ENCODE peak calls at places on chromosome 2, in six cellular contexts. J, K, O, G, C and H are unnamed samples.

GRCh38 chr2:98759827-98760625 is 29.1 kb upstream of the MGAT4A start:
- DNase-seq in C (no peak), G (no peak), K (no peak), O (no peak), J (no peak), H (no peak)

GRCh38 chr2:20348542-20348941 is 2.1 kb downstream of the PUM2 start:
- DNase-seq in G (no peak), J (no peak), C (no peak), K (no peak), O (no peak), H (no peak)

GRCh38 chr2:96116879-96117533 is 635 bp upstream of the ADRA2B start:
- DNase-seq in C (peak), J (peak), O (peak), K (no peak), G (peak), H (peak)

GRCh38 chr2:236661064-236661761 is 91.6 kb downstream of the ACKR3 start:
- DNase-seq in K (no peak), G (no peak), C (no peak), O (no peak), J (no peak), H (peak)

GRCh38 chr2:75602724-75603342 is 42.1 kb upstream of the EVA1A start:
- DNase-seq in O (no peak), K (no peak), G (no peak), J (no peak), C (no peak), H (peak)

GRCh38 chr2:60925994-60926750 is 44.8 kb downstream of the REL start:
- DNase-seq in K (no peak), O (no peak), C (no peak), J (no peak), G (no peak), H (no peak)

GRCh38 chr2:171522804-171523338 is 597 bp downstream of the CYBRD1 start:
- DNase-seq in J (no peak), C (peak), O (peak), K (no peak), G (no peak), H (peak)

GRCh38 chr2:12502759-12503158 is 214.0 kb upstream of the TRIB2 start:
- DNase-seq in O (peak), G (no peak), J (no peak), C (no peak), K (no peak), H (no peak)

GRCh38 chr2:198162276-198162675 is 357.9 kb downstream of the PLCL1 start:
- DNase-seq in K (no peak), J (no peak), G (no peak), C (no peak), O (no peak), H (no peak)